ENCODE peak calls at places on chromosomes 13 and 19, in seven cellular contexts. Y is A549, F is adrenal gland, V is lung, O is left ventricle myocardium inferior, X is nephron progenitor cell, N is IMR-90. Q is an unnamed sample.

GRCh38 chr19:11451327-11451941 is 16.0 kb downstream of the PRKCSH start:
- DNase-seq in Y (no peak), F (no peak), V (no peak), O (no peak), X (no peak), N (no peak), Q (no peak)

GRCh38 chr19:50449236-50449899 is 16.7 kb downstream of the MYBPC2 start:
- DNase-seq in Y (no peak), F (no peak), V (no peak), O (no peak), X (no peak), N (no peak), Q (no peak)

GRCh38 chr13:39119422-39119821 is 81.2 kb downstream of the NHLRC3 start:
- DNase-seq in Y (no peak), F (no peak), V (no peak), O (no peak), X (no peak), N (no peak), Q (no peak)

GRCh38 chr13:46668302-46668720 is 115.3 kb downstream of the LRCH1 start:
- DNase-seq in Y (no peak), F (peak), V (peak), O (peak), X (no peak), N (peak), Q (no peak)

GRCh38 chr13:32737111-32737571 is 150.9 kb downstream of the PDS5B start:
- DNase-seq in Y (no peak), F (no peak), V (no peak), O (no peak), X (no peak), N (no peak), Q (no peak)

GRCh38 chr13:51004918-51005460 is 95.4 kb downstream of the RNASEH2B start:
- DNase-seq in Y (no peak), F (no peak), V (no peak), O (no peak), X (no peak), N (no peak), Q (no peak)

GRCh38 chr19:45791744-45792481 is 732 bp downstream of the DMWD start:
- DNase-seq in Y (no peak), F (no peak), V (no peak), O (no peak), X (no peak), N (no peak), Q (no peak)

GRCh38 chr13:34719060-34719875 is 222.8 kb upstream of the NBEA start:
- DNase-seq in Y (no peak), F (no peak), V (no peak), O (no peak), X (no peak), N (no peak), Q (no peak)

GRCh38 chr13:21458816-21459701 is at the start of gene ZDHHC20:
- DNase-seq in Y (peak), F (peak), V (peak), O (peak), X (peak), N (peak), Q (peak)

GRCh38 chr19:50173144-50173543 is 10.1 kb upstream of the IZUMO2 start:
- DNase-seq in Y (no peak), F (no peak), V (no peak), O (no peak), X (no peak), N (no peak), Q (no peak)

GRCh38 chr13:97252735-97253134 is 30.6 kb downstream of the MBNL2 start:
- DNase-seq in Y (no peak), F (no peak), V (no peak), O (no peak), X (no peak), N (no peak), Q (no peak)

GRCh38 chr19:373391-374182 is 29.0 kb upstream of the MIER2 start:
- DNase-seq in Y (no peak), F (no peak), V (no peak), O (no peak), X (no peak), N (no peak), Q (no peak)

GRCh38 chr19:12721656-12722565 is 1.8 kb downstream of the TNPO2 start:
- DNase-seq in Y (peak), F (peak), V (peak), O (peak), X (peak), N (peak), Q (no peak)

GRCh38 chr19:3188627-3189596 is 3.2 kb downstream of the NCLN start:
- DNase-seq in Y (no peak), F (peak), V (no peak), O (no peak), X (no peak), N (no peak), Q (no peak)

GRCh38 chr13:26446751-26447150 is 110.7 kb upstream of the WASF3 start:
- DNase-seq in Y (no peak), F (no peak), V (no peak), O (no peak), X (no peak), N (no peak), Q (no peak)

GRCh38 chr19:18762125-18763023 is 28.7 kb downstream of the COMP start:
- DNase-seq in Y (no peak), F (peak), V (peak), O (peak), X (no peak), N (no peak), Q (no peak)

GRCh38 chr13:79281335-79281734 is 124.7 kb downstream of the RBM26 start:
- DNase-seq in Y (no peak), F (no peak), V (no peak), O (no peak), X (no peak), N (no peak), Q (no peak)

GRCh38 chr13:41462427-41462826 is 5.1 kb downstream of the RGCC start:
- DNase-seq in Y (no peak), F (no peak), V (no peak), O (no peak), X (no peak), N (no peak), Q (no peak)
- TF ChIP-seq CTCF in Y (no peak), F (no peak), V (no peak), O (no peak), X (no peak), N (no peak), Q (no peak)

GRCh38 chr19:2027361-2027760 is 11.8 kb upstream of the BTBD2 start:
- DNase-seq in Y (no peak), F (no peak), V (no peak), O (no peak), X (no peak), N (peak), Q (no peak)
- TF ChIP-seq CTCF in Y (no peak), F (peak), V (no peak), O (no peak), X (no peak), N (peak), Q (no peak)

GRCh38 chr13:108920137-108920536 is 290.7 kb downstream of the MYO16 start:
- DNase-seq in Y (no peak), F (no peak), V (no peak), O (no peak), X (no peak), N (no peak), Q (no peak)

GRCh38 chr13:108924154-108924940 is 294.9 kb downstream of the MYO16 start:
- DNase-seq in Y (no peak), F (no peak), V (no peak), O (no peak), X (no peak), N (peak), Q (no peak)

GRCh38 chr13:108921238-108921637 is 291.8 kb downstream of the MYO16 start:
- DNase-seq in Y (no peak), F (no peak), V (no peak), O (no peak), X (no peak), N (no peak), Q (no peak)

GRCh38 chr13:108923386-108924061 is 294.1 kb downstream of the MYO16 start:
- DNase-seq in Y (no peak), F (no peak), V (no peak), O (no peak), X (no peak), N (no peak), Q (no peak)

GRCh38 chr13:108922108-108922507 is 292.7 kb downstream of the MYO16 start:
- DNase-seq in Y (no peak), F (no peak), V (no peak), O (no peak), X (no peak), N (no peak), Q (no peak)
- TF ChIP-seq CTCF in Y (no peak), F (no peak), V (no peak), O (no peak), X (no peak), N (no peak), Q (no peak)

DNA sequence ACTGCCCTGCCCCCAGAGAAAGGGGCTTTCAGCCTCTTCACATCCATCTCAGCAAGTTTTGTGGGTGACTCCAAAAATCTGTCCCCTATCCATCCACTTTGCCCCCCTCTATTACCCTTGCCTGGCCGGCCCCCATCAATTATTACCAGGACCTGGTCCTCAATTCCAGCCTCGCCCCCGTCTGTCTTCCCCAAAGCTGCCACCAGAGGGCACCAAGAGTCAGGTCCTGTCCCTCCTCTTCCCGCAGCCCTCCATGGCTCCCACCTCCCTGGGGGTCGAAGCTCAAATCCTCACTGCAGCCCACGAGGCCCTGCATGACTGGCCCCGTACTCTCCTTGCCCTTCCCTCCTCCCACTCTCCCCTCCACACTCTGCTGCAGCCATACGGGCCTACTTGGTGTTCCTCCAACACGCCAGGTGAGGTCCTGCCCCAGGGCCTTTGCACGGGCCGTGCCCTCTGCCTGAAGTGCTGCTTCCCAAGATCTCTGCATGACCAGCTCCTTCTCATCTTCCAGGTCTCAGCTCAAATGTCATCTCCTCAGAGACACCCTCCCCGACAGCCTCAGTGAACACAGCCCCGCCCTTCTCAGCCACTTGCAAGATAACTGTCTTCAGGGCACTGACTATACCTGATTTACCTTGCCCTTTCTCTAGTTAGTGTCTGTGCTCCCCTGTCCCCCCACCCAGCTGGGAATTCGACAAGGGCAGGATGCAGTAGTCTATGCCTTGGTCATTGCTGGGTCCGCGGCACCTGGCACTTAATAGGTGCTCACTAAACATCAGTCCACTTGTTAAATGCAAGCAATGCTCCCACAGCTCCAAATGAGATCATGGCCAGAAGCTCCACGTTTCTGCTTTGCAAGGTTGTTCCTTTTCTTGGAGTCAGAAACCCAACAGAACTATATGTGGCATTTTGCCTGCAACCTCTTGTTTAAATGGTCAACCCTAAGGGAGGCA is 16.8 kb upstream of the SEMA6B start:
- DNase-seq in Y (peak), F (peak), V (peak), O (peak), X (peak), N (peak), Q (peak)
- TF ChIP-seq CTCF in Y (peak), F (peak), V (peak), O (peak), X (peak), N (peak), Q (peak)

DNA sequence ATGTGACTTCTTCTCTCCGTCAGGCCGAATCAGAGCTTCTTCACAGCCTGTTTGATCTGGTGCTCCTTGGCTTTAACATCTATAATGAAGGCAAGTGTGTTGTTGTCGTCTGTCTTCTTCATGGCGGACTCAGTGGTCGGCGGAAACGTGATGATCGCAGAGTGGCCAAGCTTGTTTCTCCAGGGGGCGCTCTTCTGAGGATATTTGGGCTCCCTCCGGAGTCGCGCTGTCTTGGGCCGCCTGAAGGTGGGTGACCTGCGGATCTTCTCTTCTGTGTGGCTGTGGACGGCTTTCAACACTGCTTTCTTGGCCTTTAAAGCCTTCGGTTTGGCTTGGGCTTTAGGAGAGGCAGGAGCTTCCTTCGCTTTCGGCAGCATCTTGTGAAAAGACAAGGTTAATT is 9.8 kb downstream of the TPRX1 start:
- DNase-seq in Y (no peak), F (no peak), V (no peak), O (no peak), X (no peak), N (no peak), Q (no peak)
- TF ChIP-seq CTCF in Y (peak), F (no peak), V (no peak), O (no peak), X (no peak), N (no peak), Q (no peak)

GRCh38 chr19:54478677-54479266 is 5.7 kb upstream of the CDC42EP5 start:
- DNase-seq in Y (no peak), F (no peak), V (no peak), O (no peak), X (peak), N (peak), Q (no peak)
- TF ChIP-seq CTCF in Y (peak), F (peak), V (peak), O (peak), X (peak), N (peak), Q (peak)

GRCh38 chr13:48975926-48976676 is 389 bp downstream of the FNDC3A start:
- DNase-seq in Y (peak), F (peak), V (peak), O (peak), X (peak), N (peak), Q (peak)
- TF ChIP-seq CTCF in Y (peak), F (no peak), V (no peak), O (no peak), X (no peak), N (no peak), Q (no peak)

GRCh38 chr19:30416375-30416774 is 44.2 kb downstream of the ZNF536 start:
- DNase-seq in Y (no peak), F (no peak), V (no peak), O (no peak), X (no peak), N (no peak), Q (no peak)
- TF ChIP-seq CTCF in Y (no peak), F (no peak), V (no peak), O (no peak), X (no peak), N (no peak), Q (no peak)

GRCh38 chr13:104314926-104315535 is 1248.8 kb upstream of the SLC10A2 start:
- DNase-seq in Y (no peak), F (no peak), V (no peak), O (no peak), X (no peak), N (peak), Q (no peak)

GRCh38 chr13:104321756-104322155 is 1255.5 kb upstream of the SLC10A2 start:
- DNase-seq in Y (no peak), F (no peak), V (no peak), O (no peak), X (no peak), N (no peak), Q (no peak)

GRCh38 chr13:104320446-104320845 is 1254.2 kb upstream of the SLC10A2 start:
- DNase-seq in Y (no peak), F (no peak), V (no peak), O (no peak), X (no peak), N (peak), Q (no peak)

GRCh38 chr13:104315606-104316005 is 1249.4 kb upstream of the SLC10A2 start:
- DNase-seq in Y (no peak), F (no peak), V (no peak), O (no peak), X (no peak), N (peak), Q (no peak)

DNA sequence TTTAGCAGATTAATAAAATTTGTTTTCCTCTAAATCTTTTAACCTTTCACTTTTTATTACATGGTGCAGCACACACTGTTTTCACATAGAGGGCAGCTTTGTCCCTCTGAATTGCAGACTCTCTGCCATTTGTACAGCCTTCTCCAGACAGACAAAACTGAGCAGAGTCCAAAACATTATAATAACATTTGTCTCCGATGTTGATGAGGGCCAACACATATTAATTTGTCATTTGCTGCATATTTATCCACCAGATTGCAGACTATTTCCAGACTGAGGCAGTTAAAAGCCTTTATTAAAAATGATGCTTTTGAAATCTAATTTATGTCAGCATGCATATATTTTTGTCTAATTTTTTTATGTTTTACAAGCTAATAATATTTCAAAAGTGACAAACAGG is 1251.9 kb upstream of the SLC10A2 start:
- DNase-seq in Y (no peak), F (no peak), V (no peak), O (no peak), X (no peak), N (peak), Q (no peak)
- TF ChIP-seq CTCF in Y (no peak), F (peak), V (no peak), O (peak), X (peak), N (peak), Q (no peak)

GRCh38 chr19:29735821-29736220 is 20.8 kb upstream of the C19orf12 start:
- DNase-seq in Y (no peak), F (no peak), V (no peak), O (no peak), X (no peak), N (no peak), Q (no peak)
- TF ChIP-seq CTCF in Y (no peak), F (no peak), V (no peak), O (no peak), X (no peak), N (no peak), Q (no peak)